ENCODE peak calls at places on chromosome X, in four cellular contexts. B, R, V and P are unnamed samples.

GRCh38 chrX:139141370-139141769 is 389.2 kb upstream of the F9 start:
- DNase-seq in B (no peak), R (no peak), V (no peak), P (no peak)

GRCh38 chrX:77668391-77669237 is 117.4 kb downstream of the ATRX start:
- DNase-seq in B (no peak), R (no peak), V (no peak), P (no peak)

GRCh38 chrX:106670631-106671030 is 55.9 kb upstream of the RNF128 start:
- DNase-seq in B (no peak), R (no peak), V (no peak), P (no peak)

GRCh38 chrX:23304881-23305280 is 29.8 kb upstream of the PTCHD1 start:
- DNase-seq in B (no peak), R (no peak), V (no peak), P (no peak)

GRCh38 chrX:146477341-146477740 is 332.2 kb upstream of the CXorf51B start:
- DNase-seq in B (no peak), R (no peak), V (no peak), P (no peak)

GRCh38 chrX:80648023-80648422 is 161.7 kb downstream of the BRWD3 start:
- DNase-seq in B (no peak), R (peak), V (no peak), P (no peak)

GRCh38 chrX:4314586-4314985 is 601.1 kb upstream of the PRKX start:
- DNase-seq in B (no peak), R (no peak), V (no peak), P (no peak)

GRCh38 chrX:124293810-124294209 is 38.6 kb upstream of the TEX13D start:
- DNase-seq in B (no peak), R (no peak), V (no peak), P (no peak)

GRCh38 chrX:115940888-115941332 is 229.6 kb upstream of the AGTR2 start:
- DNase-seq in B (peak), R (peak), V (no peak), P (no peak)

GRCh38 chrX:14899607-14900006 is 26.4 kb downstream of the MOSPD2 start:
- DNase-seq in B (no peak), R (no peak), V (no peak), P (no peak)

GRCh38 chrX:47179221-47179927 is 14.3 kb upstream of the UBA1 start:
- DNase-seq in B (no peak), R (no peak), V (no peak), P (no peak)

GRCh38 chrX:44974462-44974861 is 101.5 kb downstream of the KDM6A start:
- DNase-seq in B (no peak), R (no peak), V (no peak), P (no peak)

GRCh38 chrX:81301877-81302276 is 100.0 kb downstream of the SH3BGRL start:
- DNase-seq in B (no peak), R (no peak), V (no peak), P (no peak)

GRCh38 chrX:49042581-49043219 is 457 bp downstream of the TFE3 start:
- DNase-seq in B (no peak), R (no peak), V (no peak), P (no peak)

GRCh38 chrX:45849261-45849660 is 648.6 kb upstream of the DIPK2B start:
- DNase-seq in B (no peak), R (no peak), V (no peak), P (no peak)

GRCh38 chrX:7904557-7904956 is 22.7 kb downstream of the PNPLA4 start:
- DNase-seq in B (no peak), R (no peak), V (no peak), P (no peak)

GRCh38 chrX:46319750-46320149 is 225.5 kb downstream of the ZNF674 start:
- DNase-seq in B (no peak), R (no peak), V (no peak), P (no peak)

GRCh38 chrX:9163153-9163790 is 129.3 kb upstream of the FAM9B start:
- DNase-seq in B (no peak), R (no peak), V (no peak), P (no peak)

GRCh38 chrX:48890296-48890925 is 7.2 kb downstream of the TIMM17B start:
- DNase-seq in B (no peak), R (no peak), V (no peak), P (no peak)

GRCh38 chrX:22323541-22323940 is 50.8 kb downstream of the CBLL2 start:
- DNase-seq in B (no peak), R (no peak), V (no peak), P (no peak)

GRCh38 chrX:24259544-24260240 is 54.2 kb downstream of the SUPT20HL2 start:
- DNase-seq in B (peak), R (peak), V (peak), P (peak)

GRCh38 chrX:386239-386767 is 404 bp downstream of the PPP2R3B start:
- DNase-seq in B (peak), R (peak), V (no peak), P (no peak)

GRCh38 chrX:373641-374471 is 12.9 kb downstream of the PPP2R3B start:
- DNase-seq in B (peak), R (peak), V (peak), P (peak)

DNA sequence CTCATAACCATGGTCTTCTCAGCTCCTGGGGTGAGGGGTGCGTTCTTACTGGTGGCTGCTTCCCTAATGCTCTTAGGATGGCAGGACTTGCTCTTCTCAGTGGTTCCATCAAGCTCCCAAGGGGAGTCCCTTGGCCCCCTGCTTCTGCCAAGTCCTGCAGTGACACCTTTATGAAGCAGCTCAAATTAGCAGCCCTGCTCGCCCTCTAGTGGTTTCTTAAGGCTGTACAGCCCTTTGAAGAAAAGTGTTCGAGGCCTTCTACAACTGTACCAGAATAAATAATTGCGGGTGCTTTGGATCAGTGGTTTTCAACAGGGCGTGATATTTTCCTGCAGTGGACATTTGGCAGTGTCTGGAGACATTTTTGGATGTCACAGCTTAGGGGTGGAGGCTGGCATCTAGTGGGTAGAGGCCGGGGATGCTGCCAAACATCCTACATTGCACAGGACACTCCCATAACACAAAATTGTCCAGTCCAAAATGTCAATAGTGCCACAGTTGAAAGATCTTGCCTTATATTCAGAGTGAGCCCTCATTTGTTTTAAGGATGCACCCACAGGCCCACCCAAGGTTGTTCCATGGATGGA is 204.7 kb upstream of the S100G start:
- DNase-seq in B (peak), R (peak), V (peak), P (peak)
- TF ChIP-seq CTCF in B (peak), R (peak), V (peak), P (peak)

DNA sequence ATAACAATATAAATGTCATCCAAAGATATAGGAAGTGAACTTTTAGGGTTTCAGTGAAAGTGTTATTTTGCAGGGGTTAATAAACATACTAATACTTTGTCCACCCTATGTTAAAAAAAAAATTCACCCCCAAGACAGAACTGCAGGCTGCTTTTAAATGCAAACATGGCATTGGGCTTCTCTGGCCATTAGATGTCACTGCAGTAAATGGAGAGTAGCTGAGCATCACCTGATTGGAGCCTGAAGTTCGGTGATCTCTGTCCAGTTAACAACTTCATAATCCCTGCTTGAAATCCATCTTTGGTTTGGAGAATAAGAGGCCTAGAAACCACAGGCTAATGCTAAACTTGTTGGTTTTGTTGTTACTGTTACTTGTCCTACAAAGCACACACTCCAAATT is 18.7 kb downstream of the SLC25A43 start:
- DNase-seq in B (no peak), R (peak), V (no peak), P (no peak)
- TF ChIP-seq CTCF in B (no peak), R (peak), V (no peak), P (no peak)

GRCh38 chrX:2967998-2968909 is 38.1 kb upstream of the ARSH start:
- DNase-seq in B (no peak), R (no peak), V (peak), P (peak)
- TF ChIP-seq CTCF in B (no peak), R (no peak), V (no peak), P (no peak)

GRCh38 chrX:12770440-12770839 is 20.8 kb upstream of the PRPS2 start:
- DNase-seq in B (no peak), R (peak), V (no peak), P (no peak)
- TF ChIP-seq CTCF in B (peak), R (peak), V (peak), P (peak)

GRCh38 chrX:83771664-83772063 is 89.3 kb upstream of the CYLC1 start:
- DNase-seq in B (peak), R (no peak), V (no peak), P (no peak)
- TF ChIP-seq CTCF in B (no peak), R (no peak), V (no peak), P (peak)

GRCh38 chrX:150683536-150684146 is 9.6 kb upstream of the MTMR1 start:
- DNase-seq in B (peak), R (peak), V (no peak), P (no peak)

GRCh38 chrX:150683112-150683511 is 10.1 kb upstream of the MTMR1 start:
- DNase-seq in B (no peak), R (no peak), V (no peak), P (no peak)

DNA sequence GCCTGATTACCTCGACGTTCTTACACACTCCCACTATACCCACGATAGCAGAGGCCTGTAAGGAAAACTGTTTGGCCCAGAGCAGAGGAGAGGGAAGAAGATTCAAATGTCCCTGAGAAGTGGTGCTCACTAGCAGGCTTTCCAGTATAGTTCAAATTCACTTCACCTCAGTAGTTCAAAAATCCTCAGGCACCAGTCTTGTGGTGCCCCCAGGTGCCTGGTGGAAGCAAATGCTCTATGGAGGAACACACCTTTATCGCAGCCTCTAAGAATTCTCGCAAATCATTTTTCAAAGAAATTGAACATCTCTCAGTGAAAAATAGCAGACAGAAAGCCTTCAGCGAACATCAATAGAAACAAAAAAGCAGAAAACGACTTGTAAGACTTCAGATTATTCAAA is 12.2 kb upstream of the MTMR1 start:
- DNase-seq in B (no peak), R (peak), V (no peak), P (no peak)
- TF ChIP-seq CTCF in B (no peak), R (peak), V (peak), P (peak)

DNA sequence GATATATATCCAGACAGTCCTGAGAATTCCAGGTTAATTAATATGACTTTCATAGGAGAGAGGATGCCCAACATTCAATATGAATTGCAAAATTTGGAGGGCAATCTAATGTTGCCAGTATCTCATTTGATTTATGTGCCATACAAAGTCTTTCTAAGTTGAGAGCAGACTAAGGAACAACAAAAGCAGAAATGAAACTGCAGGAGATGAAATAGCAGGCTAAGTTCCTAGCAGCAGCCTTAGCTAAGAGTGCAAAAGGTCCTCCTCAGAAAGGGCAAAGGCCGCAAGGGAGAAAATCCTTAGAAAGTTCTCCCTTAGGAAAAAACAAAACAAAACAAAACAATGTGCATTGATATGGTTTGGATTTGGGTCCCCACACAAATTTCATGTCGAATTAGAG is 602.9 kb upstream of the HTR2C start:
- DNase-seq in B (no peak), R (no peak), V (no peak), P (no peak)
- TF ChIP-seq CTCF in B (no peak), R (no peak), V (no peak), P (no peak)

DNA sequence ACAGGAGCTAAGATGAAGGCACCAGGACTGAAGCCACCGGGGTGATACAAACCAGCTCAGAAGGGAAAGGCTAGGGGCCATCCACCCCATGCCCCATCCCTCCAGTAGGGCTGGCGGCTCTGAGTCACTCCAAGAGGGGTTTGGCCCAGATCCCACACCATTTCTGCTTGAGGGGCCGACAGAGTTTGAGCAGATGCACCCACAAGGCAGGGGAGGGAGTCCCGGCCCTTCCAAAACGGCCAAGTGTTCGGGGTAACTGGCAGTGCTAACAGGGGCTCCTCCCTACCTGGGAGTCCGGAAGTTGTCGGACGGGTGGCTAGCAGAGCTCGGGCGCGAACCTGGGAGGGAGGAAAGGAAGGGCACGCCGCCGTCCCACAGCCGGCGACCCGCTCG is 412 bp downstream of the SLC10A3 start:
- DNase-seq in B (no peak), R (peak), V (no peak), P (no peak)
- TF ChIP-seq CTCF in B (no peak), R (no peak), V (no peak), P (no peak)

DNA sequence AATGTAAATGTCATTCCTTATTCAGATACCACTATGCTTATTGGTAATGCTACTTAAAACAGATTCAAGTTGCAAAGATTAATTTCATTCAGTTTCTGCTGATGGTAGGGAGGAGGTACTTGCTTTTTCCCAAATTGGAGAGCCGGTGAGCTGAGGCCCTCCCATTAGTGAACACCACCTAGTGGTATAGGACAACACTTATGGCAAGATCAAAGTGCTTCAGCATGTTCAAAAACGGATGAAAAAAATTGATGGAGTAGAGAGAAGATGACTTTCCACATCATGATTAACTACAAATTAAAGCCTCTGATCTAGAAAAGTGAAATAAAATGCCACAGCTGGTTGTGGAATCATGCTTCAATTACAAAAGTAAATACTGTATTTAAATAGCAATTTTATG is 112.9 kb downstream of the MBNL3 start:
- DNase-seq in B (no peak), R (peak), V (no peak), P (no peak)
- TF ChIP-seq CTCF in B (no peak), R (peak), V (peak), P (peak)

DNA sequence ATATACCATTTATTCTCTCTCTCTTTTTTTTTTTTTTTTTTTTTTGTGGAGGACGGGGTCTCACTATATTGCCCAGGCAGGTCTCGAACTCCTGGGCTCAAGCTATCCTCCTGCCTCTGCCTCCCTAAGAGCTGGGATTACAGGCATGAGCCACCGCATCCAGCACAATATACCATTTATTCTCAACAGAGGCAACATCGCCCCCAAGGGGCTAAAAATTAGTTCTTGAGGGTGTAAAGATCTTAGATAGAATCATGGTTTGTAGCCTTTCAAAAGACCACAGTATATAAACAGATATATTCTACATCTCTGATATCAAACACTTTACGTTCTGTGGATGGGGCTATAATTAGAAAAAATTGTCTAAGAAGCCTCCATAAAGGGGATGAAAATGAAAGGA is 39.8 kb upstream of the TCEAL2 start:
- DNase-seq in B (peak), R (no peak), V (no peak), P (no peak)
- TF ChIP-seq CTCF in B (no peak), R (no peak), V (no peak), P (no peak)